ENCODE peak calls at places on chromosomes 5 and 9, in seven cellular contexts. E, C, R, P, H, V and U are unnamed samples.

GRCh38 chr9:76560481-76560891 is 101.5 kb downstream of the GCNT1 start:
- DNase-seq in P (no peak), R (no peak), C (no peak), H (no peak), E (no peak), V (no peak), U (no peak)

GRCh38 chr9:131411719-131412681 is 18.1 kb downstream of the PRRC2B start:
- DNase-seq in P (no peak), R (no peak), E (no peak), V (no peak), H (no peak), C (no peak), U (no peak)

GRCh38 chr5:54002183-54002770 is 308.1 kb downstream of the ARL15 start:
- DNase-seq in H (no peak), C (no peak), R (no peak), E (no peak), V (no peak), P (no peak), U (no peak)

GRCh38 chr5:93461751-93462150 is 119.3 kb downstream of the NR2F1-AS1 start:
- DNase-seq in R (no peak), E (no peak), C (no peak), V (no peak), P (no peak), H (no peak), U (no peak)

GRCh38 chr9:136373300-136374182 is at the start of gene CARD9:
- DNase-seq in E (no peak), H (no peak), P (no peak), V (no peak), R (no peak), C (no peak), U (no peak)

GRCh38 chr9:94014066-94014654 is 59.0 kb upstream of the BARX1 start:
- DNase-seq in V (no peak), E (no peak), C (peak; percentile 68), H (no peak), P (no peak), R (no peak), U (peak; percentile 60)

GRCh38 chr5:16852251-16853005 is 83.7 kb downstream of the MYO10 start:
- DNase-seq in P (no peak), C (no peak), E (no peak), V (no peak), H (no peak), R (no peak), U (no peak)

GRCh38 chr9:4927701-4928100 is 57.4 kb upstream of the JAK2 start:
- DNase-seq in H (no peak), E (no peak), P (no peak), C (no peak), V (no peak), R (no peak), U (no peak)

GRCh38 chr5:23014251-23014650 is 161.1 kb upstream of the CDH12 start:
- DNase-seq in R (no peak), P (no peak), C (no peak), H (no peak), E (no peak), V (no peak), U (no peak)

GRCh38 chr9:133557581-133557980 is 23.1 kb downstream of the ADAMTSL2 start:
- DNase-seq in P (no peak), C (no peak), E (no peak), H (no peak), R (no peak), V (no peak), U (no peak)

GRCh38 chr9:30039712-30040111 is 2344.7 kb upstream of the ACO1 start:
- DNase-seq in P (no peak), V (no peak), R (no peak), H (no peak), C (no peak), E (no peak), U (peak; percentile 12)
- TF ChIP-seq CTCF in P (no peak), V (no peak), R (no peak), H (no peak), C (peak; percentile 30), E (peak; percentile 34), U (no peak)

DNA sequence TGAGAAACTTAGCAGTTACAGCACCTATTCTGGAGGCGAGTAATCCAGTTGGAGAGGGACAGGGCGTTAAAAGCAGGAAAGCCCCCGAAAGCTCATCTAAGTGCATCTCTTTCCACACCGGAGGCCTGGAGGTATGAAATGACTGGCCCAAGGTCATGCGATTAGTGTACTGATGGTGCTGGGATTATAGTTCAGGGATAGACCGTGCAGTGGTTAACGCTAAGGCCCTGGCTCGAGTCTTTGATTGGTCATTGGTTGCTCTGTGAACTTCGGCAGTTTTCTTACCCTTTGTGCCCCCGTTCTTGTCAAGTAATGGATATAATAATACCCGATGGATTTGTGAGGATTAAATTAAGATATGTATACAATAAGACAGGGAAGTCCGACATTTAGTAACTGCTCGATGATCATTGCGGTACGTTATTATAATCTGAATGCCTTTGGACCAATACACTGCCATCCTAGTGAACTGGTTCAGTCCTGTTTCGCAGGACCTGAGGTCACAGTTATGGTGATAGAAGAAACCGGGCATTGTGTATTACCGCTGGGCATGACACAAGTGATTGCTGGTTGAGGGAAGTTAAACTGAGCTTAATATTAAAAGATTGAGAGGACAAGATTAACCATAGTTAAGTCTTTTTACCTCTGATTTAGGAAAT is 1.0 kb downstream of the CANX start:
- DNase-seq in C (peak; percentile 16), E (no peak), V (no peak), H (no peak), R (no peak), P (peak; percentile 25), U (peak; percentile 27)
- H3K27ac ChIP-seq in C (no peak overlapping the region), E (no peak overlapping the region), V (peak overlapping the region; percentile 75), H (peak overlapping the region; percentile 96), R (peak overlapping the region; percentile 100), P (peak overlapping the region; percentile 91), U (peak overlapping the region; percentile 96)

GRCh38 chr5:178287091-178287790 is 54.6 kb upstream of the PHYKPL start:
- DNase-seq in V (no peak), E (no peak), R (peak; percentile 3), C (no peak), P (no peak), H (no peak), U (no peak)

GRCh38 chr5:178284996-178285395 is 52.4 kb upstream of the PHYKPL start:
- DNase-seq in V (no peak), H (no peak), P (no peak), E (no peak), C (no peak), R (no peak), U (no peak)

GRCh38 chr5:178286226-178287090 is 53.9 kb upstream of the PHYKPL start:
- DNase-seq in C (no peak), R (peak; percentile 5), P (no peak), V (no peak), E (no peak), H (no peak), U (no peak)

GRCh38 chr5:178284095-178284675 is 51.6 kb upstream of the PHYKPL start:
- DNase-seq in H (peak; percentile 26), C (peak; percentile 52), E (no peak), R (no peak), P (peak; percentile 24), V (no peak), U (peak; percentile 32)

GRCh38 chr5:178285399-178286225 is 53.0 kb upstream of the PHYKPL start:
- DNase-seq in P (no peak), E (no peak), R (peak; percentile 2), V (no peak), C (no peak), H (no peak), U (no peak)
- H3K9me3 ChIP-seq in P (peaks cover 3% of the 10 kb centered on the region), E (no peaks in the 10 kb centered on the region), R (peaks cover 12% of the 10 kb centered on the region), V (no peaks in the 10 kb centered on the region), C (no peaks in the 10 kb centered on the region), H (no peaks in the 10 kb centered on the region), U (no peaks in the 10 kb centered on the region)

GRCh38 chr9:37948417-37948980 is 44.6 kb upstream of the SLC25A51 start:
- DNase-seq in E (no peak), V (no peak), R (no peak), H (no peak), C (no peak), P (no peak), U (no peak)

GRCh38 chr9:37946971-37947370 is 43.0 kb upstream of the SLC25A51 start:
- DNase-seq in C (no peak), P (no peak), E (no peak), V (no peak), H (no peak), R (no peak), U (no peak)

GRCh38 chr9:37947431-37947830 is 43.5 kb upstream of the SLC25A51 start:
- DNase-seq in V (no peak), C (no peak), R (no peak), P (no peak), H (no peak), E (no peak), U (no peak)

GRCh38 chr9:37949576-37949975 is 45.6 kb upstream of the SLC25A51 start:
- DNase-seq in R (no peak), E (no peak), V (no peak), H (no peak), P (no peak), C (no peak), U (no peak)

GRCh38 chr9:37947987-37948386 is 44.1 kb upstream of the SLC25A51 start:
- DNase-seq in C (no peak), R (no peak), E (no peak), P (no peak), H (no peak), V (no peak), U (no peak)
- TF ChIP-seq CTCF in C (no peak), R (no peak), E (no peak), P (no peak), H (no peak), V (no peak), U (no peak)

DNA sequence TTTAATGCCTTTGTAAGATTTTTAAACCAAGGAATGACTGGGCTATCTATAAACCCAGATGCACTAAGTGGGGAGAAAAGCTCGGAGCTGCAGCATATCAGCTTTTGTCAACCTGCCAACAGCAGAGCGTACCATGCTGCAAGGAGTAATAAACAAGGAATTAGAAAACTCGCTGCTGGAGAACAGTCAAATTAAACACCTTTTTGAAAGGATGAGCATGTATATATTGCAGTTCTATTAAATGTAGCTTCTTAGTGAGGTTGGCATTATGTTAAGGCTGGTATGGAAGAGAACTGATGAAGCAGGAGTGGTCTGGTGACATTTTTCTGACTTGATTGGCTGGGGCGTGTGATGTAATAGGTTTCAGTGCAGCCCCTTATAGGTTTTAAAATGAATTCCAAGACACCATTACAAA is 74.7 kb downstream of the PIK3R1 start:
- DNase-seq in R (no peak), E (no peak), V (peak; percentile 56), C (no peak), P (no peak), H (no peak), U (peak; percentile 68)
- H3K27ac ChIP-seq in R (peak overlapping the region; percentile 95), E (no peak overlapping the region), V (no peak overlapping the region), C (no peak overlapping the region), P (no peak overlapping the region), H (no peak overlapping the region), U (peak overlapping the region; percentile 80)

DNA sequence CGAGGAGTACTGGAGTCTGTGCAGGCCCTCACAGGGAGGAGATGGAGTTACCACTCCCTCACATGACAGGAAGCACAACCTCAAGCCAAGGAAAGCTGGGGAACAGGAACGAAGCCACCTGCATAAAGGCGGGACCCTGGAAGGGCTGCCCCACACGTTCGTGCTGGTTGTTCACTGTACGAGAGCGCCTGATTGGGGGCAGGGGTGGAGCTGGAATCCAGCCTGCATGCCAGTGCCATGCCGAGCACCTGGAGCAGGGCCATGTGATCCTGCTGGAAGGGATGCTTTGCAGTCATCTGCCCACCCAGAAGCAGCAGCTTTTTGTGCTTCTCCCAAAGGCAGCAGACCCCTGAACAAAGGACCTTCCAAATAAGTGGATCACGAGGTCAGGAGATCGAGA is 11.4 kb downstream of the GRM6 start:
- DNase-seq in R (no peak), V (no peak), P (no peak), E (no peak), C (no peak), H (no peak), U (no peak)
- H3K9me3 ChIP-seq in R (peaks cover 8% of the 10 kb centered on the region), V (peaks cover 21% of the 10 kb centered on the region), P (peaks cover 2% of the 10 kb centered on the region), E (peaks cover 85% of the 10 kb centered on the region), C (no peaks in the 10 kb centered on the region), H (peaks cover 4% of the 10 kb centered on the region), U (peaks cover 4% of the 10 kb centered on the region)

GRCh38 chr5:116574682-116575634 is at the start of gene SEMA6A:
- DNase-seq in E (peak; percentile 97), R (peak; percentile 88), V (peak; percentile 89), H (peak; percentile 95), C (peak; percentile 97), P (no peak), U (peak; percentile 91)
- TF ChIP-seq CTCF in E (peak; percentile 50), R (no peak), V (peak; percentile 44), H (no peak), C (peak; percentile 19), P (no peak), U (no peak)